ENCODE peak calls at places on chromosome 6, in four cellular contexts. I, A, F and W are unnamed samples.

GRCh38 chr6:149065658-149066556 is 251.6 kb upstream of the TAB2 start:
- DNase-seq in I (no peak), A (no peak), F (no peak), W (no peak)

GRCh38 chr6:38415231-38416005 is 224.3 kb downstream of the BTBD9 start:
- DNase-seq in I (no peak), A (no peak), F (no peak), W (no peak)

GRCh38 chr6:87430499-87430898 is 22.7 kb downstream of the CFAP206 start:
- DNase-seq in I (no peak), A (no peak), F (no peak), W (no peak)

GRCh38 chr6:2447318-2447717 is 201.9 kb upstream of the GMDS start:
- DNase-seq in I (no peak), A (no peak), F (no peak), W (no peak)

GRCh38 chr6:87618531-87618930 is 28.6 kb downstream of the ORC3 start:
- DNase-seq in I (no peak), A (no peak), F (no peak), W (no peak)

GRCh38 chr6:116108836-116109235 is 8.2 kb downstream of the NT5DC1 start:
- DNase-seq in I (no peak), A (no peak), F (no peak), W (no peak)

GRCh38 chr6:144737998-144738397 is 452.9 kb downstream of the UTRN start:
- DNase-seq in I (no peak), A (no peak), F (no peak), W (no peak)

GRCh38 chr6:3751019-3751729 is at the start of gene PXDC1:
- DNase-seq in I (no peak), A (peak; percentile 51), F (no peak), W (no peak)

GRCh38 chr6:74805841-74806696 is 399.8 kb downstream of the COL12A1 start:
- DNase-seq in I (no peak), A (no peak), F (no peak), W (no peak)

GRCh38 chr6:35691027-35691824 is 2.5 kb upstream of the FKBP5 start:
- DNase-seq in I (no peak), A (peak; percentile 91), F (peak; percentile 68), W (no peak)

GRCh38 chr6:14676084-14676483 is 558.5 kb downstream of the CD83 start:
- DNase-seq in I (no peak), A (no peak), F (peak; percentile 6), W (no peak)

GRCh38 chr6:104956663-104957294 is at the start of gene LIN28B:
- DNase-seq in I (no peak), A (no peak), F (no peak), W (no peak)

GRCh38 chr6:137282253-137282652 is 63.1 kb upstream of the IFNGR1 start:
- DNase-seq in I (no peak), A (no peak), F (no peak), W (no peak)

GRCh38 chr6:1842334-1842733 is 232.6 kb downstream of the FOXC1 start:
- DNase-seq in I (no peak), A (no peak), F (no peak), W (no peak)

GRCh38 chr6:138520463-138520862 is 21.2 kb upstream of the NHSL1 start:
- DNase-seq in I (no peak), A (no peak), F (peak; percentile 36), W (peak; percentile 39)

GRCh38 chr6:22653980-22654610 is 84.7 kb downstream of the HDGFL1 start:
- DNase-seq in I (no peak), A (no peak), F (no peak), W (no peak)

GRCh38 chr6:166221040-166221439 is 53.4 kb upstream of the TBXT start:
- DNase-seq in I (no peak), A (no peak), F (no peak), W (no peak)

GRCh38 chr6:409370-409972 is 17.9 kb downstream of the IRF4 start:
- DNase-seq in I (no peak), A (no peak), F (no peak), W (no peak)

GRCh38 chr6:125174626-125175025 is 21.1 kb downstream of the TPD52L1 start:
- DNase-seq in I (no peak), A (no peak), F (no peak), W (no peak)

GRCh38 chr6:134254118-134254517 is 63.8 kb downstream of the SGK1 start:
- DNase-seq in I (no peak), A (no peak), F (no peak), W (no peak)

GRCh38 chr6:32393660-32394420 is 13.1 kb downstream of the BTNL2 start:
- DNase-seq in I (no peak), A (no peak), F (no peak), W (peak; percentile 96)